ENCODE peak calls at places on chromosomes 4 and X, in ten cellular contexts. Z is transverse colon, O is heart left ventricle, G is body of pancreas, E is adrenal gland, W is right lobe of liver, B is breast epithelium, J is K562, L is A549, R is HCT116. Q is an unnamed sample.
A peak's percentile ranks its signal among the peaks of the same experiment; 100 is the strongest.

GRCh38 chrX:70998402-70999027 is 67.6 kb upstream of the SLC7A3 start:
- DNase-seq in L (no peak), W (no peak), Z (no peak), O (no peak), J (no peak), E (peak; percentile 47), R (no peak), B (peak; percentile 70), G (peak; percentile 19), Q (no peak)

GRCh38 chr4:174117445-174117844 is 166.0 kb downstream of the FBXO8 start:
- DNase-seq in L (no peak), G (no peak), O (no peak), J (no peak), W (no peak), Z (no peak), E (no peak), R (no peak), B (no peak), Q (no peak)

GRCh38 chr4:168433576-168433975 is 46.7 kb downstream of the DDX60L start:
- DNase-seq in E (no peak), G (no peak), W (no peak), R (no peak), Z (no peak), L (no peak), O (no peak), B (no peak), J (no peak), Q (no peak)

GRCh38 chr4:89114100-89114499 is 2.8 kb downstream of the TIGD2 start:
- DNase-seq in R (no peak), J (no peak), E (no peak), B (no peak), O (no peak), L (no peak), Z (no peak), G (no peak), W (peak; percentile 38), Q (no peak)

GRCh38 chrX:55057691-55058249 is 17.1 kb upstream of the PAGE2B start:
- DNase-seq in E (peak; percentile 21), B (no peak), G (peak; percentile 52), R (peak; percentile 16), O (no peak), L (peak; percentile 2), J (peak; percentile 26), W (no peak), Z (no peak), Q (peak; percentile 19)

GRCh38 chrX:136491832-136492231 is 4.1 kb downstream of the BRS3 start:
- DNase-seq in R (no peak), Z (no peak), O (no peak), G (no peak), W (no peak), J (no peak), B (no peak), L (no peak), E (no peak), Q (no peak)

GRCh38 chr4:65943076-65943475 is 272.8 kb upstream of the EPHA5 start:
- DNase-seq in R (no peak), B (no peak), G (no peak), W (no peak), O (no peak), Z (no peak), J (no peak), E (no peak), L (peak; percentile 2), Q (no peak)

GRCh38 chr4:4871267-4872147 is 12.0 kb downstream of the MSX1 start:
- DNase-seq in J (no peak), O (peak; percentile 9), W (no peak), Z (no peak), R (no peak), G (no peak), E (no peak), B (no peak), L (no peak), Q (no peak)

GRCh38 chr4:124903995-124904722 is 191.6 kb upstream of the ANKRD50 start:
- DNase-seq in J (no peak), B (no peak), W (no peak), O (peak; percentile 32), E (peak; percentile 12), R (peak; percentile 47), Z (no peak), L (no peak), G (peak; percentile 77), Q (no peak)

GRCh38 chr4:127261476-127261875 is 371.3 kb upstream of the INTU start:
- DNase-seq in B (no peak), W (no peak), J (no peak), R (no peak), O (no peak), G (no peak), Z (no peak), E (no peak), L (no peak), Q (no peak)

GRCh38 chr4:374298-375160 is 36.9 kb downstream of the ZNF141 start:
- DNase-seq in G (no peak), B (no peak), R (no peak), O (no peak), L (no peak), W (no peak), E (no peak), Z (no peak), J (no peak), Q (no peak)

DNA sequence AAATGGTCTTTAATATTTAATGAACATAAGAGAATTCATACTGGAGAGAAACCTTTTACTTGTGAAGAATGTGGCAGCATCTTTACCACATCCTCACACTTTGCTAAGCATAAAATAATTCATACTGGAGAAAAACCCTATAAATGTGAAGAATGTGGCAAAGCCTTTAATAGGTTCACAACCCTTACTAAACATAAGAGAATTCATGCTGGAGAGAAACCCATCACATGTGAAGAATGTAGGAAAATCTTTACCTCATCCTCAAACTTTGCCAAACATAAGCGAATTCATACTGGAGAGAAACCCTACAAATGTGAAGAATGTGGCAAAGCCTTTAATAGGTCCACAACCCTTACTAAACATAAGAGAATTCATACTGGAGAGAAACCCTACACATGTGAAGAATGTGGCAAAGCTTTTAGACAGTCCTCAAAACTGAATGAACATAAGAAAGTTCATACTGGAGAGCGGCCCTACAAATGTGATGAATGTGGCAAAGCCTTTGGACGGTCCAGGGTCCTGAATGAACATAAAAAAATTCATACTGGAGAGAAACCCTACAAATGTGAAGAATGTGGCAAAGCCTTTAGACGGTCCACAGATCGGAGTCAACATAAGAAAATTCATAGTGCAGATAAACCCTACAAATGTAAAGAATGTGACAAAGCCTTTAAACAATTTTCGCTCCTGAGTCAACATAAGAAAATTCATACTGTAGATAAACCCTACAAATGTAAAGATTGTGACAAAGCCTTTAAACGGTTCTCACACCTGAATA is 35.6 kb downstream of the ZNF141 start:
- DNase-seq in L (no peak), R (no peak), Z (no peak), E (no peak), J (no peak), O (no peak), B (no peak), W (no peak), G (no peak), Q (no peak)
- H3K4me3 ChIP-seq in L (no peak overlapping the region), R (no peak overlapping the region), Z (no peak overlapping the region), E (no peak overlapping the region), J (no peak overlapping the region), O (no peak overlapping the region), B (no peak overlapping the region), W (no peak overlapping the region), G (no peak overlapping the region), Q (no peak overlapping the region)

GRCh38 chr4:2260336-2261109 is 1.4 kb downstream of the MXD4 start:
- DNase-seq in G (peak; percentile 10), Z (peak; percentile 15), L (no peak), E (peak; percentile 53), R (no peak), B (no peak), J (no peak), W (peak; percentile 37), O (peak; percentile 29), Q (peak; percentile 18)

GRCh38 chr4:2261853-2262144 is at the start of gene MXD4:
- DNase-seq in O (no peak), Z (no peak), R (no peak), E (no peak), W (no peak), J (no peak), G (no peak), B (no peak), L (no peak), Q (no peak)

GRCh38 chr4:2259541-2260267 is 2.2 kb downstream of the MXD4 start:
- DNase-seq in B (no peak), O (no peak), L (no peak), R (no peak), E (peak; percentile 6), Z (peak; percentile 7), J (no peak), W (peak; percentile 15), G (peak; percentile 6), Q (peak; percentile 16)

GRCh38 chr4:2262145-2262943 is 435 bp upstream of the MXD4 start:
- DNase-seq in J (peak; percentile 95), R (peak; percentile 97), L (peak; percentile 92), B (peak; percentile 100), G (peak; percentile 100), Z (peak; percentile 99), W (peak; percentile 100), E (peak; percentile 99), O (peak; percentile 100), Q (peak; percentile 99)

GRCh38 chr4:2261110-2261852 is 628 bp downstream of the MXD4 start:
- DNase-seq in L (peak; percentile 7), R (no peak), J (peak; percentile 69), O (peak; percentile 67), Z (peak; percentile 66), G (peak; percentile 67), E (peak; percentile 49), B (no peak), W (peak; percentile 62), Q (peak; percentile 51)
- TF ChIP-seq POLR2A in L (no peak), R (no peak), J (no peak), O (no peak), Z (no peak), G (peak; percentile 13), E (no peak), B (no peak), W (no peak), Q (no peak)

GRCh38 chr4:152785639-152786517 is 6.1 kb downstream of the ARFIP1 start:
- DNase-seq in E (no peak), L (no peak), Z (no peak), R (no peak), W (no peak), J (no peak), O (no peak), G (no peak), B (no peak), Q (no peak)
- H3K4me1 ChIP-seq in E (peaks cover 5% of the 10 kb centered on the region), L (peaks cover 19% of the 10 kb centered on the region), Z (peaks cover 15% of the 10 kb centered on the region), R (peaks cover 5% of the 10 kb centered on the region), W (peaks cover 9% of the 10 kb centered on the region), J (peaks cover 3% of the 10 kb centered on the region), O (no peaks in the 10 kb centered on the region), G (peaks cover 31% of the 10 kb centered on the region), B (no peaks in the 10 kb centered on the region), Q (no peaks in the 10 kb centered on the region)

GRCh38 chr4:60934896-60935295 is 265.2 kb upstream of the ADGRL3 start:
- DNase-seq in G (no peak), R (no peak), O (no peak), B (no peak), L (no peak), W (no peak), E (no peak), J (no peak), Z (no peak), Q (no peak)

GRCh38 chr4:60944070-60944469 is 256.1 kb upstream of the ADGRL3 start:
- DNase-seq in W (no peak), G (no peak), O (no peak), B (no peak), R (no peak), J (no peak), E (no peak), L (no peak), Z (no peak), Q (no peak)

GRCh38 chr4:60938621-60939020 is 261.5 kb upstream of the ADGRL3 start:
- DNase-seq in L (no peak), G (no peak), Z (no peak), W (no peak), R (no peak), E (no peak), J (no peak), O (no peak), B (no peak), Q (no peak)

GRCh38 chr4:60938181-60938580 is 261.9 kb upstream of the ADGRL3 start:
- DNase-seq in J (no peak), G (no peak), B (no peak), W (no peak), Z (no peak), L (no peak), O (no peak), E (no peak), R (no peak), Q (no peak)
- H3K4me3 ChIP-seq in J (no peak overlapping the region), G (no peak overlapping the region), B (no peak overlapping the region), W (no peak overlapping the region), Z (no peak overlapping the region), L (no peak overlapping the region), O (no peak overlapping the region), E (no peak overlapping the region), R (no peak overlapping the region), Q (no peak overlapping the region)

Q was measured in uterus.